ENCODE peak calls at places on chromosomes 12 and 14, in eight cellular contexts. H is RWPE1, F is PC-3, G is Daoy, V is AG20443, W is heart left ventricle, E is NCI-H2081, X is cortex of kidney. Y is an unnamed sample.

GRCh38 chr14:46951103-46951502 is 299.5 kb upstream of the RPL10L start:
- DNase-seq in H (no peak), F (no peak), G (no peak), V (no peak), W (no peak), E (no peak), X (no peak), Y (no peak)

GRCh38 chr12:97309921-97310320 is 152.7 kb upstream of the RMST start:
- DNase-seq in H (no peak), F (no peak), G (no peak), V (no peak), W (no peak), E (no peak), X (no peak), Y (no peak)

GRCh38 chr14:87305345-87305744 is 687.6 kb downstream of the GALC start:
- DNase-seq in H (no peak), F (no peak), G (no peak), V (no peak), W (no peak), E (no peak), X (no peak), Y (no peak)

GRCh38 chr12:25362646-25363045 is 111.9 kb upstream of the KRAS start:
- DNase-seq in H (no peak), F (peak; percentile 35), G (no peak), V (no peak), W (no peak), E (no peak), X (no peak), Y (no peak)

GRCh38 chr14:89249296-89249565 is 167.8 kb downstream of the FOXN3 start:
- DNase-seq in H (peak; percentile 79), F (peak; percentile 94), G (no peak), V (no peak), W (no peak), E (no peak), X (no peak), Y (no peak)

GRCh38 chr12:14714437-14714836 is 18.0 kb upstream of the GUCY2C start:
- DNase-seq in H (no peak), F (no peak), G (no peak), V (no peak), W (no peak), E (peak; percentile 94), X (no peak), Y (no peak)

GRCh38 chr12:52056801-52057613 is 5.8 kb downstream of the NR4A1 start:
- DNase-seq in H (no peak), F (no peak), G (no peak), V (peak; percentile 66), W (no peak), E (no peak), X (no peak), Y (no peak)

GRCh38 chr14:40494483-40494882 is 1062.2 kb upstream of the FBXO33 start:
- DNase-seq in H (no peak), F (peak; percentile 8), G (no peak), V (no peak), W (no peak), E (no peak), X (no peak), Y (no peak)

GRCh38 chr12:52210186-52210924 is 18.5 kb upstream of the KRT80 start:
- DNase-seq in H (peak; percentile 69), F (peak; percentile 55), G (no peak), V (peak; percentile 89), W (peak; percentile 26), E (no peak), X (no peak), Y (no peak)

GRCh38 chr12:76002598-76003262 is 28.8 kb downstream of the PHLDA1 start:
- DNase-seq in H (no peak), F (no peak), G (no peak), V (no peak), W (no peak), E (no peak), X (no peak), Y (no peak)

GRCh38 chr12:97977870-97978269 is 515.3 kb downstream of the RMST start:
- DNase-seq in H (no peak), F (no peak), G (no peak), V (no peak), W (no peak), E (peak; percentile 72), X (no peak), Y (no peak)

Y was measured in AG08396.